ENCODE peak calls at places on chromosomes 3 and 15, in five cellular contexts. H, T, W, R and S are unnamed samples.

GRCh38 chr3:95721938-95722337 is 1092.5 kb upstream of the EPHA6 start:
- DNase-seq in H (peak), T (no peak), W (no peak), R (no peak), S (no peak)

GRCh38 chr3:31890742-31891469 is 90.2 kb downstream of the OSBPL10 start:
- DNase-seq in H (no peak), T (no peak), W (no peak), R (no peak), S (no peak)

GRCh38 chr15:70197318-70197944 is 99.7 kb upstream of the TLE3 start:
- DNase-seq in H (no peak), T (no peak), W (no peak), R (no peak), S (no peak)

GRCh38 chr15:31278544-31279220 is 48.0 kb upstream of the KLF13 start:
- DNase-seq in H (no peak), T (peak), W (no peak), R (no peak), S (no peak)

GRCh38 chr3:146243559-146243958 is 7.3 kb downstream of the PLSCR4 start:
- DNase-seq in H (no peak), T (no peak), W (no peak), R (no peak), S (no peak)

GRCh38 chr3:66023254-66023653 is 15.5 kb downstream of the MAGI1 start:
- DNase-seq in H (no peak), T (no peak), W (no peak), R (no peak), S (no peak)

GRCh38 chr3:8152826-8153418 is 348.7 kb upstream of the LMCD1 start:
- DNase-seq in H (no peak), T (no peak), W (no peak), R (no peak), S (no peak)

GRCh38 chr3:102020670-102021069 is 171.4 kb downstream of the NFKBIZ start:
- DNase-seq in H (no peak), T (no peak), W (no peak), R (no peak), S (no peak)

GRCh38 chr3:171317133-171317532 is 143.1 kb downstream of the TNIK start:
- DNase-seq in H (peak), T (no peak), W (no peak), R (no peak), S (no peak)

GRCh38 chr15:31197497-31198414 is 96.2 kb upstream of the TRPM1 start:
- DNase-seq in H (peak), T (peak), W (no peak), R (peak), S (peak)

GRCh38 chr3:195187609-195188529 is 83.1 kb downstream of the XXYLT1 start:
- DNase-seq in H (peak), T (no peak), W (no peak), R (no peak), S (no peak)

GRCh38 chr15:92908369-92909057 is 8.4 kb downstream of the CHD2 start:
- DNase-seq in H (no peak), T (no peak), W (no peak), R (no peak), S (no peak)

GRCh38 chr3:26657406-26657976 is 34.9 kb downstream of the LRRC3B start:
- DNase-seq in H (no peak), T (no peak), W (no peak), R (no peak), S (no peak)

GRCh38 chr3:51943451-51944391 is 1.6 kb downstream of the PARP3 start:
- DNase-seq in H (no peak), T (peak), W (no peak), R (no peak), S (no peak)

GRCh38 chr3:94226058-94226457 is 163.2 kb downstream of the NSUN3 start:
- DNase-seq in H (peak), T (no peak), W (no peak), R (no peak), S (no peak)

GRCh38 chr15:65371976-65372786 is 5.6 kb downstream of the IGDCC3 start:
- DNase-seq in H (no peak), T (peak), W (no peak), R (no peak), S (no peak)

GRCh38 chr3:28989646-28990089 is 291.2 kb upstream of the RBMS3 start:
- DNase-seq in H (no peak), T (no peak), W (no peak), R (no peak), S (no peak)

GRCh38 chr3:9500108-9501050 is 53.2 kb downstream of the LHFPL4 start:
- DNase-seq in H (peak), T (no peak), W (no peak), R (peak), S (peak)

GRCh38 chr3:3443482-3443881 is 264.0 kb upstream of the CRBN start:
- DNase-seq in H (no peak), T (no peak), W (no peak), R (no peak), S (no peak)

GRCh38 chr3:63295356-63295755 is 17.2 kb downstream of the SYNPR start:
- DNase-seq in H (no peak), T (no peak), W (no peak), R (no peak), S (no peak)

GRCh38 chr3:40086890-40087884 is 222.3 kb upstream of the EIF1B start:
- DNase-seq in H (no peak), T (peak), W (no peak), R (no peak), S (no peak)

GRCh38 chr15:62644874-62645755 is 397.4 kb upstream of the TPM1 start:
- DNase-seq in H (peak), T (no peak), W (no peak), R (no peak), S (peak)

GRCh38 chr3:61589856-61590255 is 28.5 kb downstream of the PTPRG start:
- DNase-seq in H (peak), T (no peak), W (no peak), R (no peak), S (no peak)

GRCh38 chr3:77602722-77603121 is 562.8 kb downstream of the ROBO2 start:
- DNase-seq in H (no peak), T (no peak), W (no peak), R (no peak), S (no peak)

GRCh38 chr3:141385386-141386079 is 17.2 kb downstream of the ZBTB38 start:
- DNase-seq in H (no peak), T (no peak), W (no peak), R (no peak), S (no peak)

GRCh38 chr15:60961541-60961940 is 267.6 kb downstream of the RORA start:
- DNase-seq in H (no peak), T (no peak), W (no peak), R (no peak), S (no peak)